ENCODE peak calls at places on chromosome 5, in ten cellular contexts. L is sigmoid colon, U is A549, J is ovary, T is GM12878, M is upper lobe of left lung, Y is stomach, B is transverse colon, P is K562, S is SK-N-SH. V is an unnamed sample.

GRCh38 chr5:155728146-155728856 is 598.7 kb upstream of the SGCD start:
- DNase-seq in L (peak), U (peak), J (peak), T (no peak), M (peak), Y (peak), B (peak), P (no peak), S (peak), V (no peak)

GRCh38 chr5:174501461-174502069 is 222.8 kb upstream of the MSX2 start:
- DNase-seq in L (no peak), U (no peak), J (no peak), T (no peak), M (no peak), Y (no peak), B (no peak), P (no peak), S (no peak), V (no peak)

GRCh38 chr5:14185336-14186131 is 42.4 kb downstream of the TRIO start:
- DNase-seq in L (no peak), U (peak), J (no peak), T (no peak), M (peak), Y (no peak), B (no peak), P (no peak), S (no peak), V (no peak)

GRCh38 chr5:82749453-82749852 is 327.7 kb downstream of the TMEM167A start:
- DNase-seq in L (no peak), U (no peak), J (no peak), T (no peak), M (no peak), Y (no peak), B (no peak), P (no peak), S (peak), V (no peak)

GRCh38 chr5:169803077-169803981 is 166.3 kb downstream of the DOCK2 start:
- DNase-seq in L (peak), U (no peak), J (peak), T (no peak), M (peak), Y (no peak), B (peak), P (peak), S (peak), V (no peak)

GRCh38 chr5:95935553-95936100 is 26.0 kb downstream of the ELL2 start:
- DNase-seq in L (no peak), U (no peak), J (no peak), T (no peak), M (no peak), Y (no peak), B (no peak), P (no peak), S (no peak), V (no peak)

GRCh38 chr5:180455872-180456271 is 38.3 kb upstream of the CNOT6 start:
- DNase-seq in L (no peak), U (no peak), J (no peak), T (no peak), M (no peak), Y (no peak), B (no peak), P (no peak), S (no peak), V (no peak)

GRCh38 chr5:6315580-6315979 is 62.8 kb downstream of the MED10 start:
- DNase-seq in L (no peak), U (no peak), J (no peak), T (no peak), M (no peak), Y (no peak), B (no peak), P (no peak), S (no peak), V (no peak)

GRCh38 chr5:66861402-66861801 is 265.2 kb downstream of the MAST4 start:
- DNase-seq in L (no peak), U (no peak), J (no peak), T (no peak), M (no peak), Y (no peak), B (no peak), P (no peak), S (no peak), V (no peak)

GRCh38 chr5:61649231-61649630 is 317.2 kb downstream of the ZSWIM6 start:
- DNase-seq in L (no peak), U (no peak), J (no peak), T (no peak), M (no peak), Y (no peak), B (no peak), P (no peak), S (no peak), V (no peak)

GRCh38 chr5:61653802-61654580 is 321.9 kb downstream of the ZSWIM6 start:
- DNase-seq in L (no peak), U (no peak), J (no peak), T (no peak), M (no peak), Y (no peak), B (no peak), P (no peak), S (no peak), V (no peak)

GRCh38 chr5:61652916-61653315 is 320.9 kb downstream of the ZSWIM6 start:
- DNase-seq in L (no peak), U (no peak), J (no peak), T (no peak), M (no peak), Y (no peak), B (no peak), P (no peak), S (no peak), V (no peak)

GRCh38 chr5:61649971-61650370 is 317.9 kb downstream of the ZSWIM6 start:
- DNase-seq in L (no peak), U (no peak), J (no peak), T (no peak), M (no peak), Y (no peak), B (no peak), P (no peak), S (no peak), V (no peak)

DNA sequence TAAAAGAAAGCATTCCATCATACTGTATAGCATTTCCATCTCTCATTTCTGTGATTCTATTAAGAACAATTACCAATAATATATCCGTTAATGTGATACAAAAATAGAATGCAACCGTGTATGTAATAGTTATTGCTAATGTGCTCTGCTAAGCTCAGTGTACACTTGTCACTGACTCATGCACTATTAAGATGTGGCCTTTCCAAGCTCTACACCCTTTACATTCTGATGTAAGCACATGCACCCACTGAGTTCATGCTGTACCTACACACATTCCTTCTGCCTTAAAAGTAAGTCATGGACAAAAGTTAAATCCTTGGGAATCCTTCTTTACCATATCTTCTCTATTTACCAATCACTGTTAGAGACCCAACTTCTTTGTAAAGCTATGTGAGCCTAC is 319.1 kb downstream of the ZSWIM6 start:
- DNase-seq in L (no peak), U (no peak), J (no peak), T (no peak), M (no peak), Y (no peak), B (no peak), P (no peak), S (no peak), V (no peak)
- H3K4me3 ChIP-seq in L (no peak), U (no peak), J (no peak), T (no peak), M (no peak), Y (no peak), B (no peak), P (no peak), S (no peak), V (no peak)

DNA sequence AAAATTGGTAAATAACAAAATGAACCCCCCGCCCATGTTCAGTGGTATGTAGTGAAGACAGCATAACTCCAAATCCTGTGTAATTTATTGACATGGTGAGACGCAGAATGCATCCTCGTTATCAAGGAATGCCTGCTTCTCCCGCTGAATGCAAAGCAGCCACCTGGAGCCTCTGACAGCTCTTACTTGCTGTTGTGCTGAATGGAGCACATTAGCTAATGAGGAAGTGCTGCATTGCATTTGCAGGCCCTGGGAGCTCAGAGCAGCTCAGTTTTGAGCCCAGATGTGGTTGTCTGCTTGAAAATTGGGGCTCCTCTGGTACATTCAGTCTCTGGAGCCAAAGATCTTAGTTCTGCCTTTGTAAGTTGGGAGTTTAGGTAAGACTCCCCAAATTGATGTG is 28.9 kb downstream of the PLAC8L1 start:
- DNase-seq in L (no peak), U (no peak), J (no peak), T (no peak), M (no peak), Y (no peak), B (no peak), P (no peak), S (no peak), V (no peak)
- TF ChIP-seq EP300 in L (no peak), U (no peak), J (no peak), T (no peak), M (no peak), Y (no peak), B (no peak), P (no peak), S (no peak), V (no peak)

GRCh38 chr5:176743136-176743827 is 67.1 kb upstream of the UNC5A start:
- DNase-seq in L (no peak), U (no peak), J (no peak), T (no peak), M (peak), Y (no peak), B (no peak), P (peak), S (peak), V (no peak)

GRCh38 chr5:176741566-176742211 is 68.7 kb upstream of the UNC5A start:
- DNase-seq in L (peak), U (no peak), J (no peak), T (no peak), M (peak), Y (peak), B (no peak), P (no peak), S (peak), V (no peak)

GRCh38 chr5:176742246-176743105 is 67.9 kb upstream of the UNC5A start:
- DNase-seq in L (no peak), U (no peak), J (no peak), T (no peak), M (peak), Y (no peak), B (no peak), P (no peak), S (peak), V (no peak)

GRCh38 chr5:176744584-176744965 is 65.8 kb upstream of the UNC5A start:
- DNase-seq in L (no peak), U (peak), J (no peak), T (no peak), M (peak), Y (no peak), B (no peak), P (peak), S (peak), V (no peak)

DNA sequence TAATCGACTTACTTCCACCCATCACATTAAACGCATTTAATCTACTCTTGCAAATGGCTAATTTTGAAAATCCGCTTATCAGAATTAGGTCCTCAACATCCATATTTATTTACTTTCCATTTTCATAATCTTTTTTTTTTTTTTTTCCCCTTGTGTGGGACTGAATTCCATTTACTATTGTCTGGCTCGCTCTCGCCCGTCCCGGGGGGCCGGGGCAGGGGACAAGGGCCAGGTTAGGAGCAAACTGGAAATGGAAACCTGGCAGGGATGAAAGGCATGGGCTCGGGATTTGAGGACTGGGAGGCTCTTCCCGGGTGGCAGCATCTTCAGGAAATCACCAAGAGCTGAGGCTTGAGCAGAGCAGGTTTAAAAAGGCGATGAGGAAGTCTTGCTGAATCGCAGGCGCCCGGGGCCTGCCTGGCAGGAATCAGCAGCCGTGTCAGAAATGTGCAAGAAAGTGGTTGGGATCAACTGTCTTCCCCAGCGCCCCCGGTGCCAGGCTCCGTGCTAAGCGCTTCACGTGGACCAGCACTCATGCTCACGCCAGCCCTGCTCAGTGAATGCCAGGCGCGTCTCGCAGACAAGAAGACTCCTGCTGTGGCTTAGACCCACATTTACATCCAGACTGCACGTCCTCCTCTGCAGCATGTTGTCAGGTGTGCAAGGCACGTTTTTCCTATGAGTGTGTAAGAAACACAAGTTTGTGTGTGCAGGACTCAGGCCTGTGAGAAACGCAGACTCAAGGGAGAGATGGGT is 66.4 kb upstream of the UNC5A start:
- DNase-seq in L (no peak), U (no peak), J (no peak), T (no peak), M (peak), Y (no peak), B (no peak), P (no peak), S (peak), V (no peak)
- H3K4me3 ChIP-seq in L (no peak), U (no peak), J (no peak), T (no peak), M (no peak), Y (no peak), B (no peak), P (no peak), S (no peak), V (no peak)

GRCh38 chr5:88143693-88144218 is 124.9 kb downstream of the TMEM161B start:
- DNase-seq in L (no peak), U (no peak), J (no peak), T (no peak), M (no peak), Y (no peak), B (no peak), P (no peak), S (no peak), V (no peak)

GRCh38 chr5:88142801-88143692 is 125.6 kb downstream of the TMEM161B start:
- DNase-seq in L (peak), U (no peak), J (peak), T (no peak), M (no peak), Y (no peak), B (peak), P (no peak), S (no peak), V (no peak)

GRCh38 chr5:88140863-88141694 is 127.6 kb downstream of the TMEM161B start:
- DNase-seq in L (peak), U (peak), J (peak), T (peak), M (peak), Y (peak), B (peak), P (peak), S (peak), V (peak)

GRCh38 chr5:88140396-88140862 is 128.2 kb downstream of the TMEM161B start:
- DNase-seq in L (peak), U (peak), J (peak), T (no peak), M (peak), Y (peak), B (no peak), P (peak), S (no peak), V (no peak)

GRCh38 chr5:88141695-88141979 is 127.0 kb downstream of the TMEM161B start:
- DNase-seq in L (no peak), U (no peak), J (no peak), T (no peak), M (no peak), Y (no peak), B (no peak), P (no peak), S (no peak), V (no peak)
- TF ChIP-seq EP300 in L (no peak), U (no peak), J (no peak), T (no peak), M (no peak), Y (no peak), B (no peak), P (no peak), S (no peak), V (no peak)

GRCh38 chr5:1883925-1884637 is 1.4 kb upstream of the IRX4 start:
- DNase-seq in L (no peak), U (no peak), J (no peak), T (no peak), M (no peak), Y (no peak), B (no peak), P (no peak), S (no peak), V (no peak)

GRCh38 chr5:1884638-1885475 is 2.1 kb upstream of the IRX4 start:
- DNase-seq in L (no peak), U (no peak), J (no peak), T (no peak), M (no peak), Y (no peak), B (no peak), P (no peak), S (no peak), V (no peak)

GRCh38 chr5:1882337-1883119 is at the start of gene IRX4:
- DNase-seq in L (no peak), U (peak), J (no peak), T (no peak), M (no peak), Y (no peak), B (no peak), P (no peak), S (peak), V (no peak)

GRCh38 chr5:1881731-1882336 is 891 bp downstream of the IRX4 start:
- DNase-seq in L (no peak), U (no peak), J (no peak), T (no peak), M (no peak), Y (no peak), B (no peak), P (no peak), S (no peak), V (no peak)

GRCh38 chr5:1883120-1883924 is 597 bp upstream of the IRX4 start:
- DNase-seq in L (no peak), U (peak), J (no peak), T (no peak), M (no peak), Y (no peak), B (no peak), P (no peak), S (peak), V (no peak)
- H3K4me3 ChIP-seq in L (no peak), U (peak), J (no peak), T (no peak), M (peak), Y (peak), B (no peak), P (no peak), S (no peak), V (no peak)

GRCh38 chr5:16980983-16981382 is 44.9 kb upstream of the MYO10 start:
- DNase-seq in L (no peak), U (no peak), J (no peak), T (no peak), M (no peak), Y (no peak), B (no peak), P (no peak), S (no peak), V (no peak)

GRCh38 chr5:16975950-16976624 is 40.0 kb upstream of the MYO10 start:
- DNase-seq in L (no peak), U (no peak), J (no peak), T (peak), M (no peak), Y (no peak), B (no peak), P (no peak), S (no peak), V (no peak)

GRCh38 chr5:16974981-16975380 is 38.9 kb upstream of the MYO10 start:
- DNase-seq in L (no peak), U (no peak), J (no peak), T (no peak), M (no peak), Y (no peak), B (no peak), P (no peak), S (no peak), V (no peak)

GRCh38 chr5:16976625-16977008 is 40.5 kb upstream of the MYO10 start:
- DNase-seq in L (no peak), U (no peak), J (no peak), T (peak), M (no peak), Y (no peak), B (no peak), P (no peak), S (no peak), V (no peak)

DNA sequence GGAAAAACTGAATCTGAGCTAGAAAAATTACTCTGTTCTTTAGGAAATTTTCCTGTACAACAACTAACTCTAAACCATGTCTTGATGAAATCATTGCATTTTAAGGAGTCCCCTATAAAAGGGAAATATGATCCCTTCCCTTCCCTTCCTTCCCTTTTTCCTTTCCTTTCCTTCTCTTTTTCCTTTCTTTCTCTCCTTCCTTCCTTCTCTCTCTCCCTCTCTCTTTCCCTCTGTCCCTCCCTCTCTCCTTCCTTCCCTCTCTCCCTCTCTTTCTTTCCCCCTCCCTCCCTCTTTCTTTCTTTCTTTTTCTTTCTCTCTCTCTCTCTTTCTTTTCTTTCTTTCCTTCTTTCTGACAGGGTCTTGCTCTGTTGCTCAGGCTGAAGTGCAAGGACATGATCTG is 42.2 kb upstream of the MYO10 start:
- DNase-seq in L (no peak), U (no peak), J (no peak), T (no peak), M (no peak), Y (no peak), B (no peak), P (no peak), S (no peak), V (no peak)
- TF ChIP-seq EP300 in L (no peak), U (no peak), J (no peak), T (no peak), M (no peak), Y (no peak), B (no peak), P (no peak), S (no peak), V (no peak)

DNA sequence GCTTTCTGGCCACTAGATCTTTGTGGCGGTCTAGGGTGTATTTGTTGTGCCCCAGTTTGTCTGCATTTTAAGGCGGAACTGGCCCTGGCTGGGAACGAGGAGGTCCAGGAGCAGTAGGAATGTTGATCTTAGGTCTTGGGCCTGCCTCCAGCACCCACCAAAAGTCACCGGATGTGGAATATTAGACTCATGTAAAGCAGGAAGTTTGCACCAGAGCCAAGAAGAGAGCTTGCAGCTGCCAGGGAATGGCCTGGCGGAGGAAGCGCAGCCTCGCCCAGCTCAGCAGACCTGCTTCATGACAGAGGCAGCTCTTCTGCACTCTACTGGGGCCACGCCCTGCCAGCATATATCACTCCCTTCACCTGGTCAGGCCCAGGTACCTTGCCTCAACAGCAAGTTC is 3.3 kb downstream of the GPX3 start:
- DNase-seq in L (peak), U (no peak), J (peak), T (no peak), M (peak), Y (peak), B (peak), P (peak), S (no peak), V (no peak)
- H3K4me3 ChIP-seq in L (peak), U (no peak), J (peak), T (no peak), M (peak), Y (peak), B (no peak), P (no peak), S (no peak), V (peak)

GRCh38 chr5:80223561-80223960 is 32.3 kb downstream of the SERINC5 start:
- DNase-seq in L (no peak), U (no peak), J (no peak), T (no peak), M (no peak), Y (no peak), B (no peak), P (no peak), S (no peak), V (no peak)
- TF ChIP-seq EP300 in L (no peak), U (no peak), J (no peak), T (no peak), M (no peak), Y (no peak), B (no peak), P (no peak), S (no peak), V (no peak)

V was measured in tibial nerve.